ENCODE peak calls at places on chromosomes 12 and 14, in six cellular contexts. X is activated T-helper 9 cell treated with anti-CD3 and anti-CD28 coated beads, Interleukin-2, amount 50 U/mL, for 16 hours; A is posterior cingulate gyrus; N is NCI-H1105 treated with DMSO at 0.1 percent for 48 hours; U is left ventricle myocardium inferior; G is kidney glomerular epithelial cell. Q is an unnamed sample.

GRCh38 chr12:3564861-3565260 is 73.9 kb downstream of the PRMT8 start:
- DNase-seq in X (no peak), A (no peak), N (no peak), U (no peak), G (peak), Q (no peak)

GRCh38 chr12:54624316-54625279 is 10.1 kb downstream of the LACRT start:
- DNase-seq in X (no peak), A (no peak), N (no peak), U (no peak), G (no peak), Q (no peak)

GRCh38 chr14:58200480-58200841 is 512 bp downstream of the ACTR10 start:
- DNase-seq in X (no peak), A (no peak), N (peak), U (no peak), G (peak), Q (no peak)

GRCh38 chr12:115506822-115507629 is 770.5 kb downstream of the MED13L start:
- DNase-seq in X (no peak), A (no peak), N (no peak), U (no peak), G (no peak), Q (no peak)

GRCh38 chr14:85963486-85963885 is 433.5 kb downstream of the FLRT2 start:
- DNase-seq in X (no peak), A (no peak), N (no peak), U (no peak), G (no peak), Q (no peak)

GRCh38 chr12:126198966-126199692 is 1133.9 kb downstream of the AACS start:
- DNase-seq in X (no peak), A (no peak), N (no peak), U (no peak), G (no peak), Q (no peak)

GRCh38 chr12:28318273-28318672 is 128.0 kb downstream of the CCDC91 start:
- DNase-seq in X (no peak), A (no peak), N (no peak), U (no peak), G (no peak), Q (no peak)

GRCh38 chr12:113932411-113933196 is 33.5 kb downstream of the RBM19 start:
- DNase-seq in X (no peak), A (peak), N (no peak), U (no peak), G (no peak), Q (peak)

GRCh38 chr14:75310295-75311059 is 31.8 kb downstream of the FOS start:
- DNase-seq in X (no peak), A (peak), N (peak), U (peak), G (peak), Q (peak)

GRCh38 chr12:121611306-121611705 is 15.0 kb upstream of the ORAI1 start:
- DNase-seq in X (no peak), A (no peak), N (no peak), U (no peak), G (no peak), Q (no peak)

Q was measured in occipital lobe.